ENCODE peak calls at places on chromosomes 2 and 18, in seven cellular contexts. M is HCT116; F is A549; K is effector memory CD4-positive, alpha-beta T cell; W is fibroblast of lung; H is endodermal cell; Z is Panc1. C is an unnamed sample. For H3K4me1, the result is how much of the 10 kb centered on the place peaks cover.

GRCh38 chr2:70199320-70199864 is 8.6 kb upstream of the C2orf42 start:
- DNase-seq in W (no peak), H (no peak), F (no peak), K (no peak), M (no peak), Z (no peak), C (no peak)

GRCh38 chr2:26770986-26771586 is 7.0 kb downstream of the SLC35F6 start:
- DNase-seq in F (peak), H (no peak), K (no peak), W (peak), M (no peak), Z (no peak), C (peak)

GRCh38 chr2:149904816-149905215 is 317.2 kb upstream of the MMADHC start:
- DNase-seq in K (no peak), M (no peak), W (no peak), Z (no peak), H (no peak), F (no peak), C (no peak)

GRCh38 chr2:1233280-1233679 is 180.0 kb upstream of the TPO start:
- DNase-seq in H (no peak), F (no peak), M (no peak), W (no peak), Z (no peak), K (no peak), C (no peak)

GRCh38 chr2:238505119-238505891 is 78.6 kb downstream of the ASB1 start:
- DNase-seq in F (no peak), Z (no peak), W (no peak), M (no peak), K (no peak), H (no peak), C (no peak)

GRCh38 chr18:21669736-21670135 is 34.8 kb downstream of the ABHD3 start:
- DNase-seq in F (peak), M (peak), H (no peak), Z (no peak), W (no peak), K (no peak), C (no peak)

GRCh38 chr2:25041307-25041927 is 459 bp upstream of the EFR3B start:
- DNase-seq in H (peak), W (peak), F (peak), K (no peak), Z (peak), M (peak), C (peak)

GRCh38 chr18:23135679-23136325 is 517 bp downstream of the CABLES1 start:
- DNase-seq in M (no peak), F (no peak), W (no peak), K (no peak), H (peak), Z (no peak), C (peak)

GRCh38 chr2:127411609-127412370 is 6.4 kb upstream of the PROC start:
- DNase-seq in Z (no peak), F (peak), K (no peak), W (no peak), H (no peak), M (no peak), C (no peak)

GRCh38 chr2:134722728-134723127 is 3.9 kb upstream of the TMEM163 start:
- DNase-seq in F (no peak), M (no peak), K (no peak), Z (no peak), W (no peak), H (peak), C (no peak)

GRCh38 chr2:69013837-69014796 is 1.1 kb downstream of the ANTXR1 start:
- DNase-seq in M (no peak), F (peak), H (peak), W (peak), Z (no peak), K (no peak), C (no peak)

GRCh38 chr2:61898810-61899209 is 6.7 kb upstream of the COMMD1 start:
- DNase-seq in Z (no peak), K (no peak), F (peak), H (no peak), M (no peak), W (peak), C (no peak)

GRCh38 chr18:12928149-12928548 is 19.7 kb upstream of the SEH1L start:
- DNase-seq in K (no peak), M (no peak), F (no peak), H (no peak), Z (no peak), W (peak), C (no peak)

GRCh38 chr2:166665991-166666940 is 172.2 kb upstream of the SCN7A start:
- DNase-seq in M (no peak), F (no peak), W (peak), K (no peak), Z (no peak), H (no peak), C (no peak)

GRCh38 chr2:165627463-165627862 is 158.0 kb downstream of the CSRNP3 start:
- DNase-seq in Z (no peak), W (peak), K (no peak), F (no peak), M (no peak), H (no peak), C (no peak)

GRCh38 chr18:55018602-55019001 is 59.3 kb upstream of the CCDC68 start:
- DNase-seq in M (no peak), F (no peak), W (peak), H (no peak), K (no peak), Z (no peak), C (no peak)

GRCh38 chr2:152499921-152500320 is 164.9 kb downstream of the FMNL2 start:
- DNase-seq in W (peak), M (no peak), H (no peak), K (no peak), Z (no peak), F (no peak), C (no peak)

GRCh38 chr2:9769171-9770005 is 73.9 kb upstream of the TAF1B start:
- DNase-seq in Z (no peak), K (no peak), F (no peak), M (no peak), H (peak), W (no peak), C (no peak)

GRCh38 chr18:50700245-50701165 is 119.3 kb downstream of the MRO start:
- DNase-seq in W (no peak), K (no peak), M (no peak), Z (no peak), H (peak), F (no peak), C (no peak)

GRCh38 chr2:241891988-241892298 is 22.4 kb downstream of the RTP5 start:
- DNase-seq in K (no peak), W (no peak), F (no peak), Z (no peak), H (no peak), M (no peak), C (no peak)

GRCh38 chr2:149832256-149832655 is 244.7 kb upstream of the MMADHC start:
- DNase-seq in M (no peak), H (no peak), F (no peak), W (no peak), Z (no peak), K (no peak), C (no peak)

GRCh38 chr18:77208969-77209368 is 40.7 kb upstream of the GALR1 start:
- DNase-seq in K (no peak), M (no peak), F (no peak), Z (no peak), H (no peak), W (peak), C (no peak)

GRCh38 chr18:58288922-58289797 is 245.1 kb downstream of the NEDD4L start:
- DNase-seq in H (peak), K (no peak), W (peak), M (no peak), Z (no peak), F (no peak), C (no peak)
- H3K4me1 ChIP-seq in H (under half), K (under half), W (under half), M (under half), Z (under half), F (half or more), C (half or more)

GRCh38 chr18:79525556-79526467 is 130.1 kb downstream of the NFATC1 start:
- DNase-seq in Z (no peak), F (no peak), W (no peak), K (no peak), M (no peak), H (peak), C (peak)
- H3K27ac ChIP-seq in Z (no peak), F (no peak), W (no peak), K (no peak), M (no peak), H (no peak), C (no peak)

GRCh38 chr2:161230959-161231358 is 70.7 kb downstream of the TANK start:
- DNase-seq in F (no peak), H (no peak), M (no peak), K (no peak), Z (no peak), W (no peak), C (no peak)
- H3K4me1 ChIP-seq in F (under half), H (under half), M (under half), K (under half), Z (under half), W (under half), C (under half)

GRCh38 chr2:42196070-42196402 is 26.9 kb downstream of the EML4 start:
- DNase-seq in W (no peak), M (no peak), K (no peak), H (no peak), F (no peak), Z (no peak), C (no peak)

GRCh38 chr2:42195559-42195958 is 26.4 kb downstream of the EML4 start:
- DNase-seq in H (no peak), Z (no peak), F (peak), M (peak), W (peak), K (no peak), C (no peak)

GRCh38 chr2:42197792-42198191 is 28.6 kb downstream of the EML4 start:
- DNase-seq in K (no peak), W (no peak), H (no peak), F (no peak), Z (no peak), M (no peak), C (no peak)

GRCh38 chr2:42198466-42198865 is 29.3 kb downstream of the EML4 start:
- DNase-seq in M (no peak), K (no peak), Z (no peak), W (no peak), H (no peak), F (no peak), C (no peak)

GRCh38 chr2:42196403-42197267 is 27.5 kb downstream of the EML4 start:
- DNase-seq in Z (no peak), W (peak), H (peak), F (peak), M (peak), K (peak), C (no peak)
- H3K27ac ChIP-seq in Z (peak), W (no peak), H (peak), F (peak), M (no peak), K (no peak), C (no peak)

GRCh38 chr18:78611201-78611800 is 368.3 kb upstream of the SALL3 start:
- DNase-seq in K (no peak), F (no peak), W (no peak), M (no peak), Z (no peak), H (peak), C (no peak)

GRCh38 chr18:78612318-78612717 is 367.3 kb upstream of the SALL3 start:
- DNase-seq in M (no peak), Z (no peak), W (no peak), K (no peak), H (peak), F (no peak), C (no peak)

GRCh38 chr18:78611869-78612268 is 367.7 kb upstream of the SALL3 start:
- DNase-seq in H (peak), Z (no peak), K (no peak), F (no peak), M (no peak), W (no peak), C (no peak)

GRCh38 chr18:78610646-78611045 is 369.0 kb upstream of the SALL3 start:
- DNase-seq in W (no peak), K (no peak), M (no peak), F (no peak), Z (no peak), H (peak), C (no peak)

DNA sequence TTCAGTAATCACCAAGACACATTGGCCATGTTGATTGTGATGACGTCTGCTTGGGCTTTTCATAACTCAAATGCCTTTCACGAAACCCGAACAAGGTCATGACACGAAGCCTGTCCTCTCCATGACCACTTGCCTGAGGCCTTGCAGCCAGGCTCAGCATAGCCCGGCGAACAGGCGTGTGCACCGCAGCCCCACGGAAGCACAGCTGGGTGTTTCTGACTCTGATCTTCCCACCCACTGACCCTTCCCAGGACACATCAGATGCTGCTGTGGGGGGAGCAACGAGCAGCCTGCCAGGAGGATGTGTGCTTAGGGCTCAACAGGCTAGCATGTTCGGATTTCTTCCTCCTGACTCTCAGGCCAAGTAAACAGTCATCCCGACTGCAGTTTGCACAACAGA is 369.4 kb upstream of the SALL3 start:
- DNase-seq in K (no peak), Z (no peak), M (no peak), H (peak), W (no peak), F (no peak), C (no peak)
- H3K4me1 ChIP-seq in K (under half), Z (under half), M (under half), H (under half), W (under half), F (under half), C (under half)

DNA sequence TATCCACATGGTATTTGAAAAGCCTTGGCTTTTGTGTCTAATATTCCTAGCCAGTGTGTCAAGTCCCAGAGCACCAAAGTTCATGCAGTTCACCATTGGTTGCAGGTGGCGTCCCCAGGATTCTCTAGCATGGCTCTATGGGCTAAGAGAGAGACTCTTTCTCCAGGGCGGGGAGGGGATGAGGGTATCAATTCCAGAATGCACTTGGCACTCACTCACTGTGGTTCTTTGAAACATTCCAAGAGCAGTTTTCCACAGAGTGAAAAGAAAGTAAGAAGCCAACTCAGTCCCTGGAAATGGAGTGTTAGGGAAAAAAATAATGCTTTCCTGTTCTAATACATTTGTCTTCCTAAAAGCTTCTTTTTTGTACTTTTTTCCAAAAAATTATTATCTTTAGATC is 240.0 kb downstream of the PAX3 start:
- DNase-seq in Z (no peak), M (no peak), W (no peak), K (no peak), F (no peak), H (no peak), C (no peak)
- H3K27ac ChIP-seq in Z (no peak), M (no peak), W (no peak), K (no peak), F (no peak), H (no peak), C (no peak)

DNA sequence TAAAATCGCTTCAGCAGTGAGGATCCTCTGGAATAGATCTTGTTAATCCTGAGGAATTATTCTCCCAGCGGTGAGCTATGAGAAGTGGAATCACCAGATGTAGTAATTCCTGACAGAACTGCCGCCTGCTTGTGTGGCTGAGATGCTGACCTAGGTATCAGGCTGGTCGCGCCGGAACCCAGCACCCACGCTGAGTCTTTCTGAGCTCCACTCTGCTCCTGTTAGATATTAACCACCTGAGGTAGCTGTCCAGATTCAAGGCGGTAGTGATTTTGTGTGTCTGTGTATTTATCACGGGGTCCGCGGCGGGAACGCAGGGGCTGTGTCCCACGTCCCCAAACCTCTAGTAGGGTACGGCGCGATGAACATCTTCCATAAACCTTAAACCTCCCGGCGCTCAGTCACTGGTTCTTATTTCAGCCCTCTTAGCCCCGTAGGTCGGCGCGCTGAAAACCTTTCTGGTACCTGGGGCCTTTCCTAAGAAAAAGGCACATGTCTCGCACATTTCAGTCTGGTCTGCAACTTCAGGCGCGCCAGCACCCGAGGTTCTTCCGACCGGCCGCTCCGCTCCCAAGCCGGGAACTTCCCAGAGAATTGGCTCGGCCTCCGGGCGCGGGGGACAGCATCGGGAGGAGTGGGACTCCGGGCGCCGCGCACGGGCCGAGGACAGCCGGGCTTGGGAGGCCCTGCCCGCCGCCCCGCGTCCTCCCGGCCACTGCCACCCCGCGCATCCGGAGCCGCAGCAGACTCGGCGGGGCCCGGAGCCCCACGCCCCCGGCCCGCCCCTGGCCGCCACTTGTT is 542 bp upstream of the CNNM3 start:
- DNase-seq in H (peak), M (no peak), F (peak), W (peak), K (no peak), Z (no peak), C (no peak)
- H3K4me1 ChIP-seq in H (under half), M (under half), F (under half), W (under half), K (under half), Z (under half), C (half or more)

GRCh38 chr2:95317123-95317500 is 20.0 kb downstream of the KCNIP3 start:
- DNase-seq in Z (no peak), H (no peak), F (no peak), M (no peak), W (no peak), K (no peak), C (no peak)
- H3K27ac ChIP-seq in Z (no peak), H (no peak), F (no peak), M (no peak), W (no peak), K (no peak), C (no peak)